ENCODE peak calls at places on chromosomes 16 and 17, in seven cellular contexts. N is Panc1; O is gastrocnemius medialis; Y is A172; L is progenitor cell of endocrine pancreas; R is frontal cortex; F is stimulated activated naive B cell treated with anti-CD40 and anti-IgM and Interleukin-4, amounts not matched to agents 10 μg/mL and 1 μg/mL and 100 μg/mL, for 72 hours. X is an unnamed sample.

GRCh38 chr16:5427571-5427970 is 330.0 kb upstream of the EEF2KMT start:
- DNase-seq in N (no peak), O (no peak), Y (no peak), L (no peak), R (no peak), F (no peak), X (no peak)

GRCh38 chr17:63364944-63365343 is 81.2 kb downstream of the CYB561 start:
- DNase-seq in N (no peak), O (no peak), Y (no peak), L (no peak), R (no peak), F (no peak), X (no peak)

GRCh38 chr16:56371383-56371937 is 53.9 kb downstream of the AMFR start:
- DNase-seq in N (no peak), O (no peak), Y (no peak), L (no peak), R (no peak), F (no peak), X (no peak)

GRCh38 chr16:23048164-23048563 is 101.1 kb downstream of the USP31 start:
- DNase-seq in N (no peak), O (no peak), Y (no peak), L (no peak), R (no peak), F (no peak), X (no peak)

GRCh38 chr16:84144859-84145639 is at the start of the genes DNAAF1 and HSDL1:
- DNase-seq in N (no peak), O (peak), Y (peak), L (peak), R (peak), F (peak), X (peak)

GRCh38 chr17:51263001-51263400 is 2.7 kb downstream of the UTP18 start:
- DNase-seq in N (no peak), O (no peak), Y (no peak), L (no peak), R (no peak), F (no peak), X (no peak)

GRCh38 chr16:2966043-2966802 is 2.1 kb downstream of the KREMEN2 start:
- DNase-seq in N (no peak), O (no peak), Y (no peak), L (no peak), R (no peak), F (no peak), X (no peak)

GRCh38 chr17:80254396-80255241 is 6.0 kb upstream of the RNF213 start:
- DNase-seq in N (peak), O (peak), Y (peak), L (no peak), R (no peak), F (peak), X (no peak)

GRCh38 chr16:69936751-69937211 is 14.4 kb upstream of the CLEC18A start:
- DNase-seq in N (no peak), O (no peak), Y (no peak), L (no peak), R (no peak), F (no peak), X (no peak)

GRCh38 chr17:4573682-4574081 is 10.6 kb upstream of the SMTNL2 start:
- DNase-seq in N (no peak), O (peak), Y (peak), L (no peak), R (no peak), F (peak), X (no peak)

GRCh38 chr17:43860077-43860725 is 13.2 kb downstream of the CD300LG start:
- DNase-seq in N (no peak), O (no peak), Y (no peak), L (no peak), R (no peak), F (no peak), X (no peak)

GRCh38 chr17:79562117-79562805 is 48.6 kb downstream of the RBFOX3 start:
- DNase-seq in N (no peak), O (no peak), Y (no peak), L (no peak), R (no peak), F (no peak), X (no peak)

GRCh38 chr16:75319513-75320401 is 68.3 kb upstream of the BCAR1 start:
- DNase-seq in N (no peak), O (no peak), Y (peak), L (no peak), R (no peak), F (no peak), X (no peak)

GRCh38 chr17:58005728-58006562 is 1.1 kb downstream of the SRSF1 start:
- DNase-seq in N (no peak), O (no peak), Y (no peak), L (no peak), R (no peak), F (no peak), X (no peak)

GRCh38 chr16:85353839-85354622 is 241.8 kb upstream of the CIBAR2 start:
- DNase-seq in N (no peak), O (no peak), Y (no peak), L (no peak), R (no peak), F (no peak), X (no peak)

GRCh38 chr17:60557805-60558204 is 31.8 kb upstream of the APPBP2 start:
- DNase-seq in N (no peak), O (no peak), Y (no peak), L (no peak), R (no peak), F (no peak), X (no peak)

GRCh38 chr16:23245268-23245667 is 56.8 kb upstream of the SCNN1B start:
- DNase-seq in N (no peak), O (peak), Y (no peak), L (no peak), R (no peak), F (no peak), X (no peak)